ENCODE peak calls at places on chromosomes 6 and 20, in four cellular contexts. K is amniotic stem cell, H is NCI-H345, W is Right ventricle myocardium superior. C is an unnamed sample.

GRCh38 chr6:47437592-47437991 is 40.0 kb upstream of the CD2AP start:
- DNase-seq in H (no peak), W (no peak), K (no peak), C (no peak)

GRCh38 chr20:4550740-4551139 is 171.0 kb upstream of the PRND start:
- DNase-seq in K (no peak), H (no peak), W (no peak), C (no peak)

GRCh38 chr20:57195023-57195758 is 71.2 kb downstream of the BMP7 start:
- DNase-seq in H (no peak), K (peak), W (no peak), C (no peak)

GRCh38 chr20:50187403-50188051 is 3.1 kb upstream of the CEBPB start:
- DNase-seq in W (peak), K (no peak), H (peak), C (no peak)

GRCh38 chr6:14664112-14664592 is 546.6 kb downstream of the CD83 start:
- DNase-seq in W (no peak), H (no peak), K (no peak), C (peak)

GRCh38 chr6:141988954-141989705 is 143.6 kb upstream of the GJE1 start:
- DNase-seq in W (no peak), K (peak), H (peak), C (no peak)

GRCh38 chr6:44022296-44022661 is 105.0 kb downstream of the MRPL14 start:
- DNase-seq in H (no peak), K (no peak), W (no peak), C (no peak)

GRCh38 chr6:117548797-117549301 is 53.5 kb downstream of the GOPC start:
- DNase-seq in K (no peak), W (no peak), H (no peak), C (no peak)

GRCh38 chr20:37347891-37348642 is 2.1 kb downstream of the SRC start:
- DNase-seq in W (no peak), K (no peak), H (no peak), C (no peak)

GRCh38 chr6:109934293-109934692 is 43.8 kb upstream of the GPR6 start:
- DNase-seq in W (no peak), H (no peak), K (no peak), C (no peak)

GRCh38 chr6:93418448-93419303 is 683 bp downstream of the EPHA7 start:
- DNase-seq in H (peak), W (peak), K (no peak), C (peak)

GRCh38 chr6:41344865-41345264 is 9.5 kb downstream of the NCR2 start:
- DNase-seq in H (no peak), K (no peak), W (no peak), C (no peak)

GRCh38 chr20:62835931-62836861 is 19.3 kb downstream of the COL9A3 start:
- DNase-seq in H (no peak), W (peak), K (no peak), C (no peak)

GRCh38 chr6:121319112-121319553 is 15.1 kb downstream of the TBC1D32 start:
- DNase-seq in W (no peak), K (no peak), H (no peak), C (no peak)

GRCh38 chr20:50541606-50542041 is 31.4 kb downstream of the PTPN1 start:
- DNase-seq in W (no peak), K (no peak), H (no peak), C (no peak)

GRCh38 chr6:83488448-83488847 is 23.9 kb upstream of the PRSS35 start:
- DNase-seq in K (no peak), H (no peak), W (no peak), C (no peak)

GRCh38 chr6:29792123-29793035 is 35.2 kb upstream of the HLA-G start:
- DNase-seq in H (peak), K (no peak), W (peak), C (no peak)

GRCh38 chr6:75103411-75103810 is 102.4 kb downstream of the COL12A1 start:
- DNase-seq in H (no peak), W (no peak), K (no peak), C (no peak)

GRCh38 chr6:36577298-36577697 is 16.9 kb upstream of the SRSF3 start:
- DNase-seq in W (no peak), K (no peak), H (no peak), C (no peak)

GRCh38 chr6:149216459-149216858 is 101.1 kb upstream of the TAB2 start:
- DNase-seq in W (no peak), K (no peak), H (no peak), C (no peak)

GRCh38 chr20:4544765-4545164 is 176.9 kb upstream of the PRND start:
- DNase-seq in K (peak), W (no peak), H (no peak), C (no peak)

GRCh38 chr20:2254333-2254732 is 41.5 kb upstream of the TGM3 start:
- DNase-seq in K (no peak), H (no peak), W (no peak), C (no peak)

GRCh38 chr6:141483561-141484061 is 649.1 kb upstream of the GJE1 start:
- DNase-seq in W (no peak), K (peak), H (peak), C (peak)

GRCh38 chr20:10065154-10065833 is 30.5 kb downstream of the ANKEF1 start:
- DNase-seq in H (no peak), W (no peak), K (no peak), C (no peak)

GRCh38 chr6:157020398-157021266 is 243.5 kb downstream of the ARID1B start:
- DNase-seq in W (peak), H (peak), K (no peak), C (no peak)

GRCh38 chr20:9977629-9978028 is 57.2 kb upstream of the ANKEF1 start:
- DNase-seq in H (no peak), K (no peak), W (no peak), C (no peak)

GRCh38 chr6:159983641-159984080 is 14.8 kb downstream of the IGF2R start:
- DNase-seq in H (no peak), K (no peak), W (peak), C (no peak)

GRCh38 chr6:27168586-27169443 is 78.7 kb upstream of the PRSS16 start:
- DNase-seq in H (no peak), K (peak), W (no peak), C (no peak)

GRCh38 chr6:107698146-107698545 is 126.0 kb downstream of the SCML4 start:
- DNase-seq in H (no peak), K (no peak), W (no peak), C (no peak)

GRCh38 chr6:121143476-121143875 is 190.8 kb downstream of the TBC1D32 start:
- DNase-seq in H (no peak), K (no peak), W (no peak), C (no peak)

GRCh38 chr6:113980937-113981554 is 10.1 kb upstream of the HDAC2 start:
- DNase-seq in K (no peak), H (peak), W (no peak), C (no peak)

GRCh38 chr20:25195962-25196700 is 619 bp downstream of the ENTPD6 start:
- DNase-seq in H (peak), W (peak), K (no peak), C (peak)

GRCh38 chr6:79384845-79385244 is 150.4 kb upstream of the HMGN3 start:
- DNase-seq in K (no peak), H (peak), W (peak), C (peak)

GRCh38 chr6:15062311-15063252 is 183.3 kb upstream of the JARID2 start:
- DNase-seq in K (peak), W (no peak), H (no peak), C (no peak)

GRCh38 chr6:2733324-2733723 is 17.4 kb downstream of the MYLK4 start:
- DNase-seq in H (no peak), W (peak), K (no peak), C (no peak)

GRCh38 chr6:160978141-160978926 is 13.2 kb upstream of the MAP3K4 start:
- DNase-seq in H (no peak), W (no peak), K (peak), C (no peak)